ENCODE peak calls at places on chromosomes 6 and 20, in seven cellular contexts. H is right cardiac atrium; L is NCI-H1694 treated with DMSO at 0.1 percent for 48 hours; Z is ascending aorta; O is cardiac muscle cell; K is stimulated activated CD4-positive, alpha-beta T cell treated with anti-CD3 and anti-CD28 coated beads, TNF-alpha, amount 100 ng/mL, for 48 hours; U is heart right ventricle. D is an unnamed sample.

GRCh38 chr20:44406572-44407100 is 51.1 kb downstream of the HNF4A start:
- DNase-seq in H (no peak), L (no peak), Z (no peak), O (no peak), K (no peak), U (no peak), D (no peak)

GRCh38 chr20:38293490-38294333 is 10.2 kb upstream of the BPI start:
- DNase-seq in H (no peak), L (no peak), Z (no peak), O (no peak), K (no peak), U (no peak), D (no peak)

GRCh38 chr6:14265049-14266021 is 147.8 kb downstream of the CD83 start:
- DNase-seq in H (no peak), L (no peak), Z (no peak), O (no peak), K (no peak), U (no peak), D (no peak)

GRCh38 chr6:31737315-31738047 is 1.2 kb upstream of the CLIC1 start:
- DNase-seq in H (no peak), L (no peak), Z (no peak), O (peak), K (no peak), U (no peak), D (no peak)

GRCh38 chr20:57830515-57830895 is 120.7 kb upstream of the PMEPA1 start:
- DNase-seq in H (no peak), L (no peak), Z (no peak), O (no peak), K (no peak), U (no peak), D (no peak)

GRCh38 chr6:80250391-80250997 is 144.0 kb downstream of the BCKDHB start:
- DNase-seq in H (no peak), L (no peak), Z (no peak), O (no peak), K (no peak), U (no peak), D (no peak)

GRCh38 chr6:156791261-156791850 is 14.2 kb downstream of the ARID1B start:
- DNase-seq in H (no peak), L (peak), Z (no peak), O (peak), K (no peak), U (no peak), D (no peak)

GRCh38 chr6:47407295-47408281 is 70.0 kb upstream of the CD2AP start:
- DNase-seq in H (no peak), L (no peak), Z (no peak), O (no peak), K (no peak), U (no peak), D (no peak)

GRCh38 chr6:167226791-167227190 is 64.3 kb upstream of the UNC93A start:
- DNase-seq in H (no peak), L (no peak), Z (no peak), O (no peak), K (no peak), U (no peak), D (no peak)

GRCh38 chr6:16108996-16109658 is 19.8 kb upstream of the MYLIP start:
- DNase-seq in H (no peak), L (no peak), Z (no peak), O (peak), K (no peak), U (peak), D (no peak)

GRCh38 chr20:23305098-23305497 is 45.5 kb upstream of the NXT1 start:
- DNase-seq in H (no peak), L (no peak), Z (no peak), O (no peak), K (no peak), U (no peak), D (no peak)

GRCh38 chr20:64104667-64105451 is 2.5 kb downstream of the NPBWR2 start:
- DNase-seq in H (peak), L (no peak), Z (no peak), O (no peak), K (no peak), U (no peak), D (no peak)

GRCh38 chr6:5249451-5250122 is 11.2 kb downstream of the LYRM4 start:
- DNase-seq in H (no peak), L (no peak), Z (no peak), O (no peak), K (no peak), U (no peak), D (no peak)